ENCODE peak calls at places on chromosomes 2 and 18, in six cellular contexts. S is epithelial cell of esophagus, U is IMR-90, O is fibroblast of mammary gland, B is GM23338, M is prostate gland. Y is an unnamed sample.
A peak's percentile ranks its signal among the peaks of the same experiment; 100 is the strongest.

GRCh38 chr2:145799595-145800108 is 1279.7 kb upstream of the ZEB2 start:
- DNase-seq in S (peak; percentile 16), M (no peak), U (no peak), B (no peak), O (no peak), Y (no peak)

GRCh38 chr2:69013837-69014796 is 1.1 kb downstream of the ANTXR1 start:
- DNase-seq in U (peak; percentile 54), B (peak; percentile 43), O (peak; percentile 37), S (no peak), M (no peak), Y (no peak)

GRCh38 chr18:24397131-24397693 is 412 bp downstream of the OSBPL1A start:
- DNase-seq in U (peak; percentile 78), O (peak; percentile 81), B (peak; percentile 70), S (peak; percentile 68), M (peak; percentile 67), Y (no peak)

GRCh38 chr2:108182489-108182888 is 57.3 kb upstream of the SULT1C3 start:
- DNase-seq in M (no peak), O (peak; percentile 21), B (peak; percentile 91), U (no peak), S (peak; percentile 57), Y (no peak)

GRCh38 chr2:64133828-64134227 is 10.4 kb downstream of the PELI1 start:
- DNase-seq in S (peak; percentile 85), M (no peak), U (peak; percentile 85), O (peak; percentile 76), B (no peak), Y (no peak)

GRCh38 chr2:18345848-18346247 is 214.6 kb downstream of the RDH14 start:
- DNase-seq in S (peak; percentile 82), M (peak; percentile 32), B (no peak), U (peak; percentile 72), O (peak; percentile 12), Y (no peak)

GRCh38 chr2:196696423-196697073 is 57.0 kb downstream of the CCDC150 start:
- DNase-seq in M (no peak), U (peak; percentile 84), S (peak; percentile 93), B (peak; percentile 2), O (peak; percentile 90), Y (no peak)

GRCh38 chr2:201647431-201647830 is 4.1 kb upstream of the TMEM237 start:
- DNase-seq in M (no peak), S (no peak), B (no peak), U (no peak), O (no peak), Y (no peak)

GRCh38 chr18:45197526-45197970 is 417.7 kb upstream of the SLC14A2 start:
- DNase-seq in B (peak; percentile 2), U (peak; percentile 46), S (peak; percentile 77), O (peak; percentile 75), M (no peak), Y (no peak)

DNA sequence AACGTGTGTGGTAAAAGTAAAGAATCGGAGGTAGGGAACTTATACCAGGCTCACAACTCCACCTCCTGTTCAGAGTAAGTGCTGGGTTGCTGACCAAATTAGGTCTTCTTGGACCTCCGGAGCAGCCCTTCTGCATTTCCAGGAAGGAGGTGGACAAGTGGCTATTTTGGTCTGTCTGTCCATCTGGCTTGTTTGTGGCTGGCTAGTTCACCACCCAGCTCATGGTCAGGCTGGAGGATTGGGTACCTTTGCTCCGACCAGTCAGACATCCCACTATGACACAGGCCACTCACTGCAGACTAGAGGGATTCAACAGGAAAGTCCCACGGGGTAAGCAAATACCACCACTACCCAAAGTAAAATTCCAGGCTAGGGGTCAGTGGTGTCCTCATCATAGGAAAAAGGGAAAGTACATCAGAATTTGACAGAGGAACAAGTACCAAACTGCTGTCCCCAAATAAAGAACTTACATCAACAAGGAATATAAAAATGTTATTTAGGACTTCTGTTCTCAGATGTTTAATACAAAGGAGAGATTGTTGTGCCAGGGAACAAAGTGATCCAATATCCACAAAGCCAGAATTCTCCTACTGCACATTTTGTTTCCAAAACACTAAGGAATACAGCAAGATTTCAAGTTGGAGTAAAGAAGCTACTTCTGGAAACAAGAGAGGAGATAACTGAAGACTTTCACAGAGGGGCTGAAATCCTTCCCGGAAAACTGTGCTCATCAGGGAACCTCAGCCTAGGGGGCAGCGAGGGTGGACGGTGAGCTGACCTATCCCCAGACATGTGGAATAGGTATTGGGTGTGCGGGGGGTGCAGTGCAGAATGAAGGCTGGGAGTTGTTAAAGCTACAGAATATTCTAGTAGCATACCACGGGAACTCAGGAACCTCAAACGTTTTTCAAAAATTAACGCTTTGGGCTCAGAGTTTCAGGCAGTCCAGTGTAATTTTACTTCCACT is 56.9 kb downstream of the BCL2 start:
- DNase-seq in O (no peak), B (no peak), M (no peak), S (no peak), U (no peak), Y (no peak)
- TF ChIP-seq CTCF in O (no peak), B (peak; percentile 3), M (no peak), S (no peak), U (no peak), Y (no peak)

GRCh38 chr2:131105156-131105949 is at the start of gene PLEKHB2:
- DNase-seq in B (peak; percentile 84), S (peak; percentile 86), O (peak; percentile 83), M (peak; percentile 85), U (peak; percentile 86), Y (peak; percentile 98)
- TF ChIP-seq CTCF in B (peak; percentile 18), S (no peak), O (no peak), M (no peak), U (peak; percentile 29), Y (peak; percentile 50)

GRCh38 chr2:230809677-230810251 is 55.0 kb upstream of the ITM2C start:
- DNase-seq in B (peak; percentile 47), M (no peak), O (no peak), U (no peak), S (no peak), Y (no peak)
- TF ChIP-seq CTCF in B (peak; percentile 43), M (no peak), O (peak; percentile 30), U (peak; percentile 28), S (peak; percentile 22), Y (peak; percentile 37)

DNA sequence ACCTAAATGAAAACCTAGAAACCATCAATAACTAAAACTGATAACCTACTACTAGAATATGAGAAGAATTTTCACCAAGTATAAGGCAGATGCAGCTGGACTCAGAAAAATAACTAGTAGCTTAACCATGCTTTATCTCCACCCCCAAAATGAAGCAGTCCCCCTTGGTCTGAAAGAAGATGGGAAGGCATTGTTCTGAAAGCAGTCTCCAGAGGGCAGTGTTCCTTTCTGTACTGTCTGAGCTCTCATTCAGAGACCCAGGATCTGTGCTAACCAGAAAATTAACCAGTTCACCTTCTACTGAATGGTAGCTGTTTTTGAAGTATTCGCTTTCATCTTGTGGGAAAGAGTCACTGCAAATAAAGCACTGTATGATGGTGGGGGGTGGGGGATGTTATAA is 273.0 kb downstream of the PDE11A start:
- DNase-seq in M (no peak), O (peak; percentile 46), U (peak; percentile 12), B (peak; percentile 80), S (peak; percentile 50), Y (no peak)
- TF ChIP-seq CTCF in M (no peak), O (peak; percentile 76), U (peak; percentile 30), B (peak; percentile 78), S (peak; percentile 77), Y (peak; percentile 52)

DNA sequence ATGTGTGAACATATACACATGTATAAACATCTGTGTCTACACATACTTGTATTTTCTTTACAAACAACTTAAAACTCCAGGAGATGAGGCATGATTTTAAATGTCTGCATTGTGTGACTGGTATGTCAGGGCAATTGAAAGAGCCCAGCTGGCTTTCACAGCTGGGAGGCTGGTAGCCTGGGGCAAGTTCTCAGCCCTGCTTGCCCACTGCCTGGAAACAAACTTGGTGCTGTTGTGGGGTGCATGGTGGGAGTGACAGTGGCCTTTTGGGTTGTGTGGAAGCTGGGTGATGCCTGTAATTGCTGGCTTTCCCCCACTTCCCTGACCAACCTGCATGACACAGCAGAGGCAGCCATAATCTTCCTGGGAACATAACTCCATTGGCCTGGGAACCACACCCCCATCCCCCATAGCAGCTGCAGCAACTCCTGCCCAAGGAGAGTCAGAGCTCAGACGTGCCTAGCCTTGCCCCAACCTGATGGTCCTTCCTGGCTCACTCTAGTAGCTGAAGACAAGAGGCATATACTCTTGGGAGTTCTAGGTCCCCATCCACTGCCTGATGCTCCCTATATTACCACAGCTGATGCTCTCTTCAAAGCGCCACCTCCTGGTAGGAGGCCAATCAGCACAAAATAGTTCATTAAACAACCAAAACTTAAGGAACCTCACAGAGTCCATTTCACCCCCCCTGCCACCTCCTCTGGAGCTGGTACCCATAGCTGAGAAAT is 158.4 kb downstream of the CERS6 start:
- DNase-seq in M (no peak), S (peak; percentile 98), U (no peak), O (no peak), B (peak; percentile 61), Y (no peak)
- TF ChIP-seq CTCF in M (no peak), S (peak; percentile 41), U (no peak), O (peak; percentile 32), B (peak; percentile 61), Y (no peak)